ENCODE peak calls at places on chromosomes 6 and 20, in eight cellular contexts. One of them, this sample, is unnamed.
A peak's percentile ranks its signal among the peaks of the same experiment; 100 is the strongest.

GRCh38 chr6:41781302-41781711 is 725 bp downstream of the PRICKLE4 start:
- DNase-seq in A549: no peak
- DNase-seq in heart left ventricle: peak; percentile 42
- DNase-seq in stomach: peak; percentile 59
- DNase-seq in body of pancreas: no peak
- DNase-seq in spleen: peak; percentile 79
- DNase-seq in Peyer's patch: no peak
- DNase-seq in IMR-90: no peak
- DNase-seq in this sample: no peak

GRCh38 chr20:54180931-54181330 is 7.1 kb upstream of the CYP24A1 start:
- DNase-seq in A549: no peak
- DNase-seq in heart left ventricle: no peak
- DNase-seq in stomach: no peak
- DNase-seq in body of pancreas: no peak
- DNase-seq in spleen: no peak
- DNase-seq in Peyer's patch: no peak
- DNase-seq in IMR-90: no peak
- DNase-seq in this sample: no peak

GRCh38 chr6:81995548-81996289 is 243.2 kb upstream of the TENT5A start:
- DNase-seq in A549: no peak
- DNase-seq in heart left ventricle: no peak
- DNase-seq in stomach: no peak
- DNase-seq in body of pancreas: no peak
- DNase-seq in spleen: no peak
- DNase-seq in Peyer's patch: no peak
- DNase-seq in IMR-90: peak; percentile 48
- DNase-seq in this sample: no peak

GRCh38 chr6:169961772-169962561 is 210.5 kb downstream of the ERMARD start:
- DNase-seq in A549: no peak
- DNase-seq in heart left ventricle: peak; percentile 41
- DNase-seq in stomach: peak; percentile 24
- DNase-seq in body of pancreas: no peak
- DNase-seq in spleen: peak; percentile 80
- DNase-seq in Peyer's patch: peak; percentile 48
- DNase-seq in IMR-90: no peak
- DNase-seq in this sample: peak; percentile 75

GRCh38 chr20:34061695-34062094 is 50.3 kb downstream of the EIF2S2 start:
- DNase-seq in A549: no peak
- DNase-seq in heart left ventricle: no peak
- DNase-seq in stomach: no peak
- DNase-seq in body of pancreas: no peak
- DNase-seq in spleen: no peak
- DNase-seq in Peyer's patch: no peak
- DNase-seq in IMR-90: no peak
- DNase-seq in this sample: no peak

GRCh38 chr6:16759646-16760535 is 1.4 kb downstream of the ATXN1 start:
- DNase-seq in A549: peak; percentile 78
- DNase-seq in heart left ventricle: peak; percentile 94
- DNase-seq in stomach: peak; percentile 91
- DNase-seq in body of pancreas: peak; percentile 90
- DNase-seq in spleen: peak; percentile 97
- DNase-seq in Peyer's patch: peak; percentile 94
- DNase-seq in IMR-90: peak; percentile 84
- DNase-seq in this sample: peak; percentile 97

GRCh38 chr6:132132911-132133639 is 181.9 kb upstream of the CCN2 start:
- DNase-seq in A549: no peak
- DNase-seq in heart left ventricle: no peak
- DNase-seq in stomach: no peak
- DNase-seq in body of pancreas: no peak
- DNase-seq in spleen: no peak
- DNase-seq in Peyer's patch: no peak
- DNase-seq in IMR-90: peak; percentile 85
- DNase-seq in this sample: no peak

GRCh38 chr20:5688431-5688972 is 61.7 kb upstream of the SHLD1 start:
- DNase-seq in A549: no peak
- DNase-seq in heart left ventricle: peak; percentile 69
- DNase-seq in stomach: no peak
- DNase-seq in body of pancreas: peak; percentile 17
- DNase-seq in spleen: peak; percentile 81
- DNase-seq in Peyer's patch: no peak
- DNase-seq in IMR-90: no peak
- DNase-seq in this sample: no peak

GRCh38 chr6:56888687-56889086 is 66.2 kb upstream of the BEND6 start:
- DNase-seq in A549: no peak
- DNase-seq in heart left ventricle: no peak
- DNase-seq in stomach: no peak
- DNase-seq in body of pancreas: no peak
- DNase-seq in spleen: no peak
- DNase-seq in Peyer's patch: no peak
- DNase-seq in IMR-90: no peak
- DNase-seq in this sample: no peak

GRCh38 chr6:56889492-56889891 is 65.4 kb upstream of the BEND6 start:
- DNase-seq in A549: no peak
- DNase-seq in heart left ventricle: no peak
- DNase-seq in stomach: no peak
- DNase-seq in body of pancreas: no peak
- DNase-seq in spleen: no peak
- DNase-seq in Peyer's patch: no peak
- DNase-seq in IMR-90: no peak
- DNase-seq in this sample: no peak

GRCh38 chr6:56890066-56890465 is 64.8 kb upstream of the BEND6 start:
- DNase-seq in A549: no peak
- DNase-seq in heart left ventricle: no peak
- DNase-seq in stomach: no peak
- DNase-seq in body of pancreas: no peak
- DNase-seq in spleen: no peak
- DNase-seq in Peyer's patch: no peak
- DNase-seq in IMR-90: no peak
- DNase-seq in this sample: no peak

GRCh38 chr6:56890683-56891429 is 64.1 kb upstream of the BEND6 start:
- DNase-seq in A549: peak; percentile 80
- DNase-seq in heart left ventricle: no peak
- DNase-seq in stomach: no peak
- DNase-seq in body of pancreas: peak; percentile 5
- DNase-seq in spleen: no peak
- DNase-seq in Peyer's patch: no peak
- DNase-seq in IMR-90: peak; percentile 97
- DNase-seq in this sample: no peak

DNA sequence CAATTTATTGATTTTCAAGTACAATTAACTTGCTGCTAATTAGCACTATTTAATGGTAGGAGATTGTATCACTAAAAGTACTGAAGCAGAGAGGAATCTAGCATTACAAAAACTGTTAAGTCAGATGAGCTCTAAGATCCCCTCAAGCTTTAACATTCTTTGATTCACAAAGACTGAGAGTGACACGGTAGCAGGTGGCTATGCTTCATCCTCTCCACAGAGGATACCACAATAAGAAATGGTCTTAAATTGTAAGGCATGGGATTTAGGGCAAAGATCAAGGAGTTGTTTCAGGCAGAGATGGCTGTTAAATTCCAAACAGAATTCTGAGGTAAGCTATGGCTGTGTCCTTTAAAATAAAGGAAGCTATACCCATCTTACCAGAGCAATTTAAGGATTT is 67.8 kb upstream of the BEND6 start:
- DNase-seq in A549: no peak
- DNase-seq in heart left ventricle: no peak
- DNase-seq in stomach: no peak
- DNase-seq in body of pancreas: no peak
- DNase-seq in spleen: no peak
- DNase-seq in Peyer's patch: no peak
- DNase-seq in IMR-90: no peak
- DNase-seq in this sample: no peak
- TF ChIP-seq POLR2A in A549: no peak
- TF ChIP-seq POLR2A in heart left ventricle: no peak
- TF ChIP-seq POLR2A in stomach: no peak
- TF ChIP-seq POLR2A in body of pancreas: no peak
- TF ChIP-seq POLR2A in spleen: no peak
- TF ChIP-seq POLR2A in Peyer's patch: no peak
- TF ChIP-seq POLR2A in IMR-90: no peak
- TF ChIP-seq POLR2A in this sample: no peak

GRCh38 chr6:34295721-34296120 is 46.9 kb upstream of the SMIM29 start:
- DNase-seq in A549: no peak
- DNase-seq in heart left ventricle: no peak
- DNase-seq in stomach: no peak
- DNase-seq in body of pancreas: no peak
- DNase-seq in spleen: no peak
- DNase-seq in Peyer's patch: no peak
- DNase-seq in IMR-90: peak; percentile 69
- DNase-seq in this sample: no peak

GRCh38 chr6:34300332-34300751 is 51.5 kb upstream of the SMIM29 start:
- DNase-seq in A549: no peak
- DNase-seq in heart left ventricle: no peak
- DNase-seq in stomach: no peak
- DNase-seq in body of pancreas: peak; percentile 33
- DNase-seq in spleen: no peak
- DNase-seq in Peyer's patch: no peak
- DNase-seq in IMR-90: no peak
- DNase-seq in this sample: no peak

GRCh38 chr6:34302929-34303328 is 54.1 kb upstream of the SMIM29 start:
- DNase-seq in A549: no peak
- DNase-seq in heart left ventricle: no peak
- DNase-seq in stomach: no peak
- DNase-seq in body of pancreas: no peak
- DNase-seq in spleen: no peak
- DNase-seq in Peyer's patch: no peak
- DNase-seq in IMR-90: no peak
- DNase-seq in this sample: no peak

GRCh38 chr6:34301408-34301807 is 52.6 kb upstream of the SMIM29 start:
- DNase-seq in A549: no peak
- DNase-seq in heart left ventricle: peak; percentile 85
- DNase-seq in stomach: no peak
- DNase-seq in body of pancreas: peak; percentile 71
- DNase-seq in spleen: no peak
- DNase-seq in Peyer's patch: no peak
- DNase-seq in IMR-90: peak; percentile 94
- DNase-seq in this sample: peak; percentile 74

DNA sequence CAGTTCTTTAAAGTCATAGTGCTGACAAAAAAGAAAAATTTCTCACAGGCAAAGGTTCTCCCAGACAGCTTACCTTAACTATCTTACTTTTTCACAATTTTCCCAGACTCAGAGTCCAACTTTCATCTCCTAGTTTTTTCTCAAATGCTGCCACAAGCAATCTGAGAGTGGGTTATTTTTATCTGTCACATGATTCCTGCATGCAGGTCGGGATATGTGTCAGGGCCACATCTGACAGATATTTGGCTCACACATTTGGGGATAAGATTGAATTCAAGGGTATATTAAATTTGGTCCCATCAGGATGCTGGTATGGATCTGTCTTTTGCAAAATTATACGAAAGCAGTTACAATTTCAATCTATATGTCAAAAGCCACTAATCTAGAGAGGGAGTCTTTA is 50.1 kb upstream of the SMIM29 start:
- DNase-seq in A549: no peak
- DNase-seq in heart left ventricle: no peak
- DNase-seq in stomach: no peak
- DNase-seq in body of pancreas: no peak
- DNase-seq in spleen: no peak
- DNase-seq in Peyer's patch: no peak
- DNase-seq in IMR-90: no peak
- DNase-seq in this sample: no peak
- H3K9me3 ChIP-seq in A549: no peaks in the 10 kb centered on the region
- H3K9me3 ChIP-seq in heart left ventricle: no peaks in the 10 kb centered on the region
- H3K9me3 ChIP-seq in stomach: no peaks in the 10 kb centered on the region
- H3K9me3 ChIP-seq in body of pancreas: no peaks in the 10 kb centered on the region
- H3K9me3 ChIP-seq in spleen: no peaks in the 10 kb centered on the region
- H3K9me3 ChIP-seq in Peyer's patch: no peaks in the 10 kb centered on the region
- H3K9me3 ChIP-seq in IMR-90: no peaks in the 10 kb centered on the region
- H3K9me3 ChIP-seq in this sample: no peaks in the 10 kb centered on the region

GRCh38 chr6:111685506-111685905 is 79.8 kb upstream of the TRAF3IP2 start:
- DNase-seq in A549: no peak
- DNase-seq in heart left ventricle: no peak
- DNase-seq in stomach: no peak
- DNase-seq in body of pancreas: no peak
- DNase-seq in spleen: no peak
- DNase-seq in Peyer's patch: no peak
- DNase-seq in IMR-90: no peak
- DNase-seq in this sample: no peak

GRCh38 chr6:111683749-111684267 is 78.1 kb upstream of the TRAF3IP2 start:
- DNase-seq in A549: no peak
- DNase-seq in heart left ventricle: peak; percentile 30
- DNase-seq in stomach: no peak
- DNase-seq in body of pancreas: no peak
- DNase-seq in spleen: no peak
- DNase-seq in Peyer's patch: no peak
- DNase-seq in IMR-90: peak; percentile 93
- DNase-seq in this sample: peak; percentile 88

GRCh38 chr6:111687652-111688051 is 82.0 kb upstream of the TRAF3IP2 start:
- DNase-seq in A549: no peak
- DNase-seq in heart left ventricle: no peak
- DNase-seq in stomach: no peak
- DNase-seq in body of pancreas: no peak
- DNase-seq in spleen: no peak
- DNase-seq in Peyer's patch: no peak
- DNase-seq in IMR-90: no peak
- DNase-seq in this sample: no peak

GRCh38 chr6:111685058-111685457 is 79.4 kb upstream of the TRAF3IP2 start:
- DNase-seq in A549: no peak
- DNase-seq in heart left ventricle: no peak
- DNase-seq in stomach: no peak
- DNase-seq in body of pancreas: no peak
- DNase-seq in spleen: no peak
- DNase-seq in Peyer's patch: no peak
- DNase-seq in IMR-90: no peak
- DNase-seq in this sample: peak; percentile 63

DNA sequence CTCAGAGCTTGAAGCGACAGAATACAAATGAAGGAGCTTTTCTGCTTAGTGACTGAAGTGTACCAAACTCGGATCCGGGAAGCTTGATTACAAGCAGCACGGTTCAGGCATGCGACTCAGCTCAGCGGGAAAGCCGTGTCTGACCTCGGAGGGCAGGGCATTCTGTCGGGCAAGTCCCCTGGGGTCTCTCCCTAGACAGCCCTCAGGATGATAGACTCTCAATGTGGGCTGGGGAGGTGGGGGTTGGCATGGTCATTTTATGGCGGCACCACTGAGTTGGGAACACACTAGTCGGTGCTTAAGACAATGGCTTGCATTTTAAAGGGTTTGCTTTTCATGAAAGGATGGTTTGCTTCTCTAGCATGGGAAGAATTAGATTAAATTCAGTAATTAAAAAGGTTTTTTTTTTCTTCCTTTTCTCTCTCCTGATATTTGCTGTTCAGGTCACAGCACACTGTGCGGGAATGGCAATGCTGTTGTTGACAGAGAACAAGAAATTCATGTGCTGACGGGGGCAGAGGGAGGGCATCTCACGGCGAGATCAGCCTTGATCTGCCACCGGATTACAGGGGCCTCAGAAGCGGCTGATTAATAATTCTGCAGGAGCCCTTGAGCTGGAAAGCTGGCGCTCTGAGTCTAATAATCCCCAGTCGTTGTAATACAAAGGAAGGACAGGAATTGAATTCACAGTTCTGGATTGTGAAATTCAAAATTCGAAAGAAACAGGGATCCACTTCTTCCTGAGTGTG is 80.7 kb upstream of the TRAF3IP2 start:
- DNase-seq in A549: no peak
- DNase-seq in heart left ventricle: no peak
- DNase-seq in stomach: no peak
- DNase-seq in body of pancreas: no peak
- DNase-seq in spleen: no peak
- DNase-seq in Peyer's patch: no peak
- DNase-seq in IMR-90: no peak
- DNase-seq in this sample: no peak
- H3K4me3 ChIP-seq in A549: no peak overlapping the region
- H3K4me3 ChIP-seq in heart left ventricle: no peak overlapping the region
- H3K4me3 ChIP-seq in stomach: no peak overlapping the region
- H3K4me3 ChIP-seq in body of pancreas: no peak overlapping the region
- H3K4me3 ChIP-seq in spleen: no peak overlapping the region
- H3K4me3 ChIP-seq in Peyer's patch: no peak overlapping the region
- H3K4me3 ChIP-seq in IMR-90: no peak overlapping the region
- H3K4me3 ChIP-seq in this sample: peak overlapping the region; percentile 16

GRCh38 chr20:371755-372542 is 8.6 kb upstream of the TRIB3 start:
- DNase-seq in A549: peak; percentile 96
- DNase-seq in heart left ventricle: peak; percentile 64
- DNase-seq in stomach: peak; percentile 71
- DNase-seq in body of pancreas: peak; percentile 85
- DNase-seq in spleen: peak; percentile 82
- DNase-seq in Peyer's patch: no peak
- DNase-seq in IMR-90: peak; percentile 88
- DNase-seq in this sample: peak; percentile 77
- TF ChIP-seq POLR2A in A549: no peak
- TF ChIP-seq POLR2A in heart left ventricle: no peak
- TF ChIP-seq POLR2A in stomach: no peak
- TF ChIP-seq POLR2A in body of pancreas: no peak
- TF ChIP-seq POLR2A in spleen: no peak
- TF ChIP-seq POLR2A in Peyer's patch: no peak
- TF ChIP-seq POLR2A in IMR-90: no peak
- TF ChIP-seq POLR2A in this sample: no peak